ENCODE peak calls at places on chromosomes 6 and 20, in five cellular contexts. F, G, Q, R and V are unnamed samples.

GRCh38 chr6:135002229-135002844 is 52.3 kb downstream of the HBS1L start:
- DNase-seq in F (no peak), G (no peak), Q (peak; percentile 4), R (no peak), V (no peak)

GRCh38 chr6:4920914-4921410 is 82.9 kb downstream of the RPP40 start:
- DNase-seq in F (no peak), G (no peak), Q (no peak), R (no peak), V (no peak)

GRCh38 chr20:38873050-38873581 is 53.1 kb upstream of the FAM83D start:
- DNase-seq in F (no peak), G (no peak), Q (no peak), R (peak; percentile 65), V (no peak)

GRCh38 chr6:17768881-17769280 is 62.2 kb upstream of the NUP153 start:
- DNase-seq in F (no peak), G (no peak), Q (no peak), R (no peak), V (no peak)

GRCh38 chr20:38272961-38273360 is 12.4 kb upstream of the KIAA1755 start:
- DNase-seq in F (no peak), G (no peak), Q (no peak), R (no peak), V (no peak)

GRCh38 chr20:7470912-7471311 is 469.3 kb downstream of the HAO1 start:
- DNase-seq in F (no peak), G (no peak), Q (no peak), R (no peak), V (no peak)

GRCh38 chr6:2498224-2498623 is 252.5 kb downstream of the MYLK4 start:
- DNase-seq in F (no peak), G (no peak), Q (no peak), R (no peak), V (no peak)

GRCh38 chr6:108169801-108170606 is 4.2 kb downstream of the NR2E1 start:
- DNase-seq in F (no peak), G (no peak), Q (no peak), R (no peak), V (no peak)

GRCh38 chr6:35370799-35371493 is 28.6 kb downstream of the PPARD start:
- DNase-seq in F (no peak), G (no peak), Q (no peak), R (no peak), V (no peak)

GRCh38 chr6:134256862-134257261 is 61.0 kb downstream of the SGK1 start:
- DNase-seq in F (no peak), G (no peak), Q (no peak), R (no peak), V (no peak)

GRCh38 chr20:49853640-49854039 is 41.0 kb downstream of the SLC9A8 start:
- DNase-seq in F (no peak), G (no peak), Q (no peak), R (no peak), V (no peak)

GRCh38 chr6:13079096-13079758 is 249.1 kb downstream of the TBC1D7 start:
- DNase-seq in F (no peak), G (no peak), Q (no peak), R (no peak), V (no peak)

GRCh38 chr20:25066386-25066785 is 8.4 kb upstream of the ACSS1 start:
- DNase-seq in F (peak; percentile 23), G (no peak), Q (no peak), R (peak; percentile 7), V (no peak)

GRCh38 chr20:41232971-41233926 is 84.3 kb downstream of the ZHX3 start:
- DNase-seq in F (no peak), G (no peak), Q (no peak), R (no peak), V (peak; percentile 31)

GRCh38 chr20:906703-907102 is 9.4 kb downstream of the ANGPT4 start:
- DNase-seq in F (no peak), G (no peak), Q (no peak), R (no peak), V (no peak)

GRCh38 chr6:82506526-82506925 is 142.9 kb downstream of the TPBG start:
- DNase-seq in F (no peak), G (no peak), Q (no peak), R (no peak), V (no peak)

GRCh38 chr6:79307321-79308036 is 73.0 kb upstream of the HMGN3 start:
- DNase-seq in F (no peak), G (no peak), Q (no peak), R (no peak), V (no peak)

GRCh38 chr20:46939031-46939430 is 44.4 kb downstream of the EYA2 start:
- DNase-seq in F (no peak), G (no peak), Q (peak; percentile 55), R (no peak), V (no peak)

GRCh38 chr6:22071655-22072054 is 225.2 kb downstream of the PRL start:
- DNase-seq in F (no peak), G (no peak), Q (no peak), R (no peak), V (peak; percentile 9)

GRCh38 chr6:130385059-130385695 is 19.4 kb downstream of the TMEM200A start:
- DNase-seq in F (no peak), G (no peak), Q (no peak), R (no peak), V (no peak)

GRCh38 chr6:7190791-7191190 is 83.0 kb downstream of the RREB1 start:
- DNase-seq in F (no peak), G (no peak), Q (no peak), R (no peak), V (no peak)

GRCh38 chr6:7185561-7185960 is 77.8 kb downstream of the RREB1 start:
- DNase-seq in F (no peak), G (no peak), Q (no peak), R (no peak), V (no peak)

GRCh38 chr6:7188492-7188891 is 80.7 kb downstream of the RREB1 start:
- DNase-seq in F (no peak), G (no peak), Q (no peak), R (no peak), V (no peak)

GRCh38 chr6:7193122-7193521 is 85.4 kb downstream of the RREB1 start:
- DNase-seq in F (no peak), G (no peak), Q (no peak), R (no peak), V (no peak)

GRCh38 chr6:7189101-7189721 is 81.5 kb downstream of the RREB1 start:
- DNase-seq in F (no peak), G (no peak), Q (no peak), R (no peak), V (no peak)
- TF ChIP-seq POLR2A in F (no peak), G (no peak), Q (no peak), R (no peak), V (no peak)

GRCh38 chr20:62127799-62128198 is 5.5 kb downstream of the LSM14B start:
- DNase-seq in F (no peak), G (no peak), Q (no peak), R (no peak), V (no peak)
- H3K4me1 ChIP-seq in F (peaks cover 13% of the 10 kb centered on the region), G (no peaks in the 10 kb centered on the region), Q (peaks cover 5% of the 10 kb centered on the region), R (peaks cover 15% of the 10 kb centered on the region), V (peaks cover 10% of the 10 kb centered on the region)

DNA sequence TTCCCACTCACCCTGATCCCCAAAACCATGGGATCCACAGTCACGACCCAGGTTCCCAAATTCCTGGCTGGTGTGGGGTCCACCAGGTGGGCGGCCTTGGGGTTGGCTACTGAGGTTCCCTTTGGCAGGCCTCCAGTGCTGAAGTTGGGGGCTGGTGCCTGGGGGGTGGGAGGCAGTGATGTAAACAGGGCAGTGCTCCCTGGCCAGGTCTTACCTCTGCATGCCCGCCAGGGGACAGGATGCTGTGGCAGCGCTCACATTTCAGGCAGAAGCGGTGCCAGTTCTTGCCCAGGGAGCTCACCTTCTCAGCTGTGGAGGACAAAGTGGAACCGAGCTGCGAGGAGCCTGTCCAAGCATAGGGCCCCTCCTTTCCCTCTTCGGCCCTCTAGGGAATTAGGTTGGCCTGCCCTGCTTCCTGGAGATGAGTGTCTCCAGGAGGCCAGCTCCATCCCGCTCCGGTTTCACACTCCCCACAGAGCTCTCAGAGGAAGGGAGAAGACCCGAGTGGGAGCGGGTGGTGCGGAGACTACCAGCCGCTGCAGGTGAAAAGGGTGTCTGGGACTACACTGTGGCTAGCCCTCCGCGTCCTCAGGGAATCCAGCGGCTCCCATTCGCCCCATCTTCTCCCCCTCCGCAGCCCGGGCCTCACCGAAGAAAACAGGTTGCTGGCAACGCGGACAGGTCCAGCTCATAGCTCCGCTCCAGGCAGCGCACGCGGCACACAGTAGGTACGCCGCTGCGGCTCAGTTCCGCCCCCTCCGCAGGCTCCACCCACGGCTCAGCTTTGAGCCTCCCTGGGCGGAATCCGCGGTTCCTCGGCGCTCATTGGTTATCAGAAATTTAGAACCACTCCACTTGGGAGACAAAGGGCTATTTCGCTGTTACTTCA is at the start of gene CRIP3:
- DNase-seq in F (peak; percentile 34), G (peak; percentile 60), Q (no peak), R (peak; percentile 30), V (peak; percentile 11)
- TF ChIP-seq POLR2AphosphoS5 in F (no peak), G (peak; percentile 66), Q (no peak), R (no peak), V (no peak)

GRCh38 chr6:31820051-31820389 is 4.7 kb downstream of the HSPA1A start:
- DNase-seq in F (no peak), G (no peak), Q (no peak), R (peak; percentile 30), V (no peak)

GRCh38 chr6:31826793-31827285 is 699 bp upstream of the HSPA1B start:
- DNase-seq in F (peak; percentile 91), G (no peak), Q (no peak), R (peak; percentile 93), V (peak; percentile 94)

GRCh38 chr6:31822038-31822821 is 5.3 kb upstream of the HSPA1B start:
- DNase-seq in F (peak; percentile 88), G (no peak), Q (no peak), R (peak; percentile 92), V (peak; percentile 89)

GRCh38 chr6:31825553-31825952 is 2.0 kb upstream of the HSPA1B start:
- DNase-seq in F (no peak), G (no peak), Q (no peak), R (no peak), V (no peak)

GRCh38 chr6:31821301-31822037 is 6.1 kb upstream of the HSPA1B start:
- DNase-seq in F (peak; percentile 84), G (no peak), Q (no peak), R (peak; percentile 95), V (peak; percentile 59)
- TF ChIP-seq POLR2A in F (no peak), G (no peak), Q (peak; percentile 51), R (peak; percentile 32), V (peak; percentile 48)

DNA sequence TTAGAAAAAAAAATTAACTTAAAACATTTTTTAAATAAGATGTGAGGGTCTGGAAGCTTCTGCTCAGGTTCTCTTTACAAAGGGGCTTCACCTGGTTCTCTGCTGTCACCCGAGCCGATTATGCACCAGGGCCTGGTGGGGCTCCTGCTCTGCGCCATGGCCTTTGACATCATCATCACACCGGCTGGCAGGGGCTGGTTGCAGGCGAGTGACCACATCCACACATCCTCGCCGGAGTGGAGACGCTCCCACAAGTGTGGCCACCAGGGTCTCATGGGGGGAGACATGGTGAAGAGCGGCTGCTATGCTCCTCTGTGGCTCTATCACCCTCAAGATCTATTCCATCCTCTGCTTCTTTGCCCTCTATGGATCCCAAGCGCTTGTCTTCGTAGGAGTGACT is 31.9 kb downstream of the MYLIP start:
- DNase-seq in F (no peak), G (no peak), Q (no peak), R (no peak), V (no peak)
- H3K4me1 ChIP-seq in F (no peaks in the 10 kb centered on the region), G (no peaks in the 10 kb centered on the region), Q (no peaks in the 10 kb centered on the region), R (no peaks in the 10 kb centered on the region), V (no peaks in the 10 kb centered on the region)